ENCODE peak calls at places on chromosome 7, in nine cellular contexts. U is GM23248, Y is neural progenitor cell, S is DND-41, Q is mesenchymal stem cell, Z is hepatocyte, C is mammary epithelial cell, G is GM23338, T is PC-3. O is an unnamed sample.

GRCh38 chr7:23377134-23377533 is 78.0 kb downstream of the MALSU1 start:
- DNase-seq in U (peak; percentile 58), Y (no peak), S (no peak), Q (peak; percentile 76), Z (no peak), C (peak; percentile 51), G (no peak), T (peak; percentile 43), O (no peak)

GRCh38 chr7:12091164-12091563 is 119.9 kb upstream of the TMEM106B start:
- DNase-seq in U (no peak), Y (no peak), S (no peak), Q (no peak), Z (peak; percentile 31), C (no peak), G (no peak), T (no peak), O (no peak)

GRCh38 chr7:141838581-141838980 is 2.7 kb downstream of the PRSS37 start:
- DNase-seq in U (no peak), Y (no peak), S (no peak), Q (no peak), Z (no peak), C (no peak), G (no peak), T (no peak), O (no peak)

GRCh38 chr7:23712368-23713284 is 2.6 kb downstream of the STK31 start:
- DNase-seq in U (peak; percentile 84), Y (peak; percentile 67), S (no peak), Q (peak; percentile 67), Z (peak; percentile 71), C (peak; percentile 60), G (peak; percentile 76), T (peak; percentile 81), O (peak; percentile 45)

GRCh38 chr7:116548506-116548905 is 23.7 kb downstream of the CAV1 start:
- DNase-seq in U (no peak), Y (no peak), S (no peak), Q (no peak), Z (no peak), C (no peak), G (no peak), T (no peak), O (no peak)

GRCh38 chr7:53466396-53466795 is 431.0 kb downstream of the POM121L12 start:
- DNase-seq in U (no peak), Y (no peak), S (no peak), Q (no peak), Z (no peak), C (no peak), G (no peak), T (no peak), O (no peak)

GRCh38 chr7:151696738-151697514 is 177.2 kb upstream of the RHEB start:
- DNase-seq in U (no peak), Y (peak; percentile 47), S (no peak), Q (no peak), Z (peak; percentile 91), C (peak; percentile 63), G (peak; percentile 58), T (peak; percentile 70), O (no peak)

GRCh38 chr7:36349626-36350025 is 40.0 kb upstream of the ANLN start:
- DNase-seq in U (no peak), Y (no peak), S (no peak), Q (peak; percentile 5), Z (no peak), C (peak; percentile 9), G (no peak), T (no peak), O (no peak)

GRCh38 chr7:116543664-116544063 is 18.8 kb downstream of the CAV1 start:
- DNase-seq in U (peak; percentile 93), Y (no peak), S (no peak), Q (peak; percentile 87), Z (no peak), C (peak; percentile 49), G (no peak), T (peak; percentile 50), O (no peak)

GRCh38 chr7:80533287-80533686 is 21.4 kb upstream of the GNAT3 start:
- DNase-seq in U (peak; percentile 54), Y (peak; percentile 26), S (no peak), Q (peak; percentile 30), Z (no peak), C (peak; percentile 33), G (no peak), T (no peak), O (no peak)

GRCh38 chr7:102321351-102322201 is 34.7 kb downstream of the SPDYE6 start:
- DNase-seq in U (peak; percentile 55), Y (peak; percentile 83), S (no peak), Q (peak; percentile 18), Z (peak; percentile 67), C (no peak), G (peak; percentile 87), T (no peak), O (no peak)

DNA sequence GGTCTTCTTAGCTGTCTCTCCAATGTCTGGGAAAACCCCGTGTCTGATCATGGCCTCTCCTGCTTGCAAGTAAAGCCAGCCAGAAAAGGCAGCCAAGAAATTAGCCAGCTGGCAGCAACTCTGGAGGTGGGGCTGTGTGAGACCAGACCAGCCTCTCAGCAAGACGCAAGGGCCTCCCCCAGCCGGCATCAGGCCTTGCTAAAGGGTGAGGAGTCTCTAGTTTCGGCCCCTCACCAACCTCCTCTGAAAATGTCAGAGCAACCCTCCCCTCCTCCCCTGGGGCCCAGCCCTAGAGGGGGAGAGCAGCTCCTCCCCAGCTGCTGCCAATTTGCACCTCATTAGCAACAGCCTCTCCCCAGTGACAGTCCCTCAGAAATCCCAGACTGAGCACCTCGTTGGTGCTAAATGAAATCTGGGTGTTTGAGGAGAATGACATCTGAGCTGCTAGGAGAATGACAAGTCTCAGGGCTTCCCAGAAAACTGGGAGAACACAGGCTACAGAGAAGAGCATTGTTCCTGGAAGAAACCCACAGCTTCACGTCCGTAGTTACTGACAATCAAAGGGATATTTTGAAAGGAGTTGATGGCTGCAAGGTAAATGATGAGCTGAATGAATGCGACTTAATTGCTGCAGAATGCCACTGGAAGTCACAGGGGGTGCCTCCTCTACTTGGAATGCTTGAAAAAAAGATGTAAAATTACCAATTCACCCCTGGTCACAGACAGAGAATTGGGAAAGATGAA is 25.9 kb downstream of the DGKI start:
- DNase-seq in U (peak; percentile 83), Y (peak; percentile 82), S (no peak), Q (peak; percentile 12), Z (peak; percentile 45), C (no peak), G (peak; percentile 53), T (no peak), O (peak; percentile 79)
- H2AFZ ChIP-seq in U (peak overlapping the region; percentile 74), Y (peak overlapping the region; percentile 17), S (no peak overlapping the region), Q (no peak overlapping the region), Z (no peak overlapping the region), C (peak overlapping the region; percentile 33), G (peak overlapping the region; percentile 80), T (no peak overlapping the region), O (peak overlapping the region; percentile 79)

DNA sequence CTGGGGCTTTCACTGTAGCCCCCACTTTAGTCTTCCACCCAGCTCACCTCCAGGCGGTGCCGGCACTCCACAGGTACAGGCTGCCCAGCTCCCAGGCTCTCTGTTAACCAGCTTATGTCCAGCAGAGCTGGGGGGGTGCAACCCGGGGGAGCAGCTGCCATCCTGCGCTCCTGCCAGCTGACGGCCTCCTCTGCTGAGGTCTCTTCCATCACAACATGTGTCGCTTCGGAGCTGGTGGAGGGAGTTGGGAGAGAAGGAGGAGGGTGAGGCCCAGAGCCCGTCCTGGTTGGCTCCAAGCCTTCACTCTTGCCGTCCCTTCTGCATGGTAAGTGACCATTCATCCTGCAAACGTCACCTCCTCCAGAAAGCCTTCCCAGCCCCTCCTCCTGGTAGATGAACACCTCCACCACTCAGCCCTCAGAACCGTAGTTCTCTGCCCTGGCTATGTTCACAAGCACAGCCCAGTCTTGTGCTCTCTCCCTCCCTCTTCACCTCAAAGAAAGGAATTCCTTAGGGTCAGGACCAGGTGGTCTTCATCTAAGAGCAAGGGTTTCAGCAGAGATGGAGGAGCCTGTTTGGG is 1.6 kb downstream of the POLM start:
- DNase-seq in U (no peak), Y (no peak), S (no peak), Q (no peak), Z (no peak), C (no peak), G (no peak), T (no peak), O (no peak)
- H2AFZ ChIP-seq in U (no peak overlapping the region), Y (no peak overlapping the region), S (no peak overlapping the region), Q (no peak overlapping the region), Z (no peak overlapping the region), C (no peak overlapping the region), G (no peak overlapping the region), T (no peak overlapping the region), O (no peak overlapping the region)

GRCh38 chr7:6624246-6624611 is 8.8 kb downstream of the ZNF853 start:
- DNase-seq in U (no peak), Y (no peak), S (no peak), Q (no peak), Z (no peak), C (no peak), G (no peak), T (no peak), O (no peak)
- H2AFZ ChIP-seq in U (no peak overlapping the region), Y (no peak overlapping the region), S (peak overlapping the region; percentile 74), Q (no peak overlapping the region), Z (no peak overlapping the region), C (no peak overlapping the region), G (no peak overlapping the region), T (no peak overlapping the region), O (no peak overlapping the region)

DNA sequence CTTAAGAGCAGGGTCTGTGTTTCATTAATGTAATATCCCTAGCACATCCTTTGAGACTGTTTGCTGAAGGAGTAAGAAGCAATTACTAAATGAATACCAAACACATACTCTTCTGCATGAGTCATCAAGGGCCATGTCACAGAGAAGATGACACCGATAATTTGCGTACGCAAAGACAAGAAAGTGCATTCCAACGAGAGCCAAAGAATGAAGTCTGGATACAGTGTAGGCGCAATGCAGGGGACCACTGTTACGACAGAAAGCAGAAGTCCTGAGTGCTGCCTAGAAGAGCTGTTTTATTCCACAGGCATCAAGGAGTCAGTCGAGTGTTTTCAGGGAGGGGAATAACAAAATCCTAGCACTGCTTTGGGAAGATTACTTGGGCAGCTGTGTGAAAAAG is 62.7 kb downstream of the VPS41 start:
- DNase-seq in U (no peak), Y (no peak), S (no peak), Q (peak; percentile 17), Z (peak; percentile 18), C (no peak), G (no peak), T (peak; percentile 42), O (no peak)
- H2AFZ ChIP-seq in U (no peak overlapping the region), Y (no peak overlapping the region), S (no peak overlapping the region), Q (no peak overlapping the region), Z (no peak overlapping the region), C (no peak overlapping the region), G (no peak overlapping the region), T (no peak overlapping the region), O (no peak overlapping the region)

O was measured in neuronal stem cell.